ENCODE peak calls at places on chromosome 4, in nine cellular contexts. One of them, this sample, is unnamed.

GRCh38 chr4:163331629-163332360 is 601 bp downstream of the NPY1R start:
- DNase-seq in heart left ventricle: no peak
- DNase-seq in endodermal cell: peak; percentile 80
- DNase-seq in NT2/D1: no peak
- DNase-seq in aorta: peak; percentile 82
- DNase-seq in tibial nerve: no peak
- DNase-seq in fibroblast of lung: peak; percentile 32
- DNase-seq in GM23248: peak; percentile 41
- DNase-seq in AG04450: no peak
- DNase-seq in this sample: peak; percentile 17

GRCh38 chr4:23567338-23567737 is 322.5 kb downstream of the PPARGC1A start:
- DNase-seq in heart left ventricle: no peak
- DNase-seq in endodermal cell: no peak
- DNase-seq in NT2/D1: no peak
- DNase-seq in aorta: no peak
- DNase-seq in tibial nerve: no peak
- DNase-seq in fibroblast of lung: no peak
- DNase-seq in GM23248: no peak
- DNase-seq in AG04450: no peak
- DNase-seq in this sample: no peak

GRCh38 chr4:55926610-55927009 is 22.1 kb upstream of the CEP135 start:
- DNase-seq in heart left ventricle: no peak
- DNase-seq in endodermal cell: no peak
- DNase-seq in NT2/D1: peak; percentile 25
- DNase-seq in aorta: no peak
- DNase-seq in tibial nerve: no peak
- DNase-seq in fibroblast of lung: no peak
- DNase-seq in GM23248: no peak
- DNase-seq in AG04450: no peak
- DNase-seq in this sample: no peak

GRCh38 chr4:144948009-144948408 is 150.0 kb downstream of the ANAPC10 start:
- DNase-seq in heart left ventricle: no peak
- DNase-seq in endodermal cell: peak; percentile 69
- DNase-seq in NT2/D1: no peak
- DNase-seq in aorta: no peak
- DNase-seq in tibial nerve: no peak
- DNase-seq in fibroblast of lung: peak; percentile 36
- DNase-seq in GM23248: no peak
- DNase-seq in AG04450: no peak
- DNase-seq in this sample: no peak

GRCh38 chr4:125317526-125317880 is 2.7 kb downstream of the FAT4 start:
- DNase-seq in heart left ventricle: peak; percentile 35
- DNase-seq in endodermal cell: peak; percentile 88
- DNase-seq in NT2/D1: no peak
- DNase-seq in aorta: peak; percentile 85
- DNase-seq in tibial nerve: peak; percentile 25
- DNase-seq in fibroblast of lung: peak; percentile 55
- DNase-seq in GM23248: peak; percentile 78
- DNase-seq in AG04450: no peak
- DNase-seq in this sample: peak; percentile 41

GRCh38 chr4:71209161-71209560 is 129.7 kb upstream of the SLC4A4 start:
- DNase-seq in heart left ventricle: no peak
- DNase-seq in endodermal cell: no peak
- DNase-seq in NT2/D1: no peak
- DNase-seq in aorta: no peak
- DNase-seq in tibial nerve: no peak
- DNase-seq in fibroblast of lung: peak; percentile 91
- DNase-seq in GM23248: peak; percentile 89
- DNase-seq in AG04450: no peak
- DNase-seq in this sample: no peak

GRCh38 chr4:150794706-150795105 is 212.8 kb downstream of the MAB21L2 start:
- DNase-seq in heart left ventricle: no peak
- DNase-seq in endodermal cell: no peak
- DNase-seq in NT2/D1: no peak
- DNase-seq in aorta: no peak
- DNase-seq in tibial nerve: no peak
- DNase-seq in fibroblast of lung: peak; percentile 78
- DNase-seq in GM23248: no peak
- DNase-seq in AG04450: no peak
- DNase-seq in this sample: no peak

GRCh38 chr4:55258152-55258863 is 87.7 kb upstream of the SRD5A3 start:
- DNase-seq in heart left ventricle: no peak
- DNase-seq in endodermal cell: no peak
- DNase-seq in NT2/D1: no peak
- DNase-seq in aorta: no peak
- DNase-seq in tibial nerve: no peak
- DNase-seq in fibroblast of lung: peak; percentile 9
- DNase-seq in GM23248: no peak
- DNase-seq in AG04450: no peak
- DNase-seq in this sample: no peak

GRCh38 chr4:142091085-142091513 is 454.7 kb downstream of the IL15 start:
- DNase-seq in heart left ventricle: peak; percentile 12
- DNase-seq in endodermal cell: no peak
- DNase-seq in NT2/D1: no peak
- DNase-seq in aorta: no peak
- DNase-seq in tibial nerve: no peak
- DNase-seq in fibroblast of lung: peak; percentile 99
- DNase-seq in GM23248: peak; percentile 98
- DNase-seq in AG04450: peak; percentile 78
- DNase-seq in this sample: no peak

GRCh38 chr4:114005569-114006442 is 26.4 kb upstream of the ARSJ start:
- DNase-seq in heart left ventricle: no peak
- DNase-seq in endodermal cell: no peak
- DNase-seq in NT2/D1: no peak
- DNase-seq in aorta: no peak
- DNase-seq in tibial nerve: no peak
- DNase-seq in fibroblast of lung: peak; percentile 94
- DNase-seq in GM23248: peak; percentile 84
- DNase-seq in AG04450: peak; percentile 30
- DNase-seq in this sample: no peak

GRCh38 chr4:55396305-55397023 is 707 bp downstream of the TMEM165 start:
- DNase-seq in heart left ventricle: peak; percentile 63
- DNase-seq in endodermal cell: peak; percentile 79
- DNase-seq in NT2/D1: peak; percentile 27
- DNase-seq in aorta: peak; percentile 84
- DNase-seq in tibial nerve: no peak
- DNase-seq in fibroblast of lung: peak; percentile 43
- DNase-seq in GM23248: peak; percentile 73
- DNase-seq in AG04450: no peak
- DNase-seq in this sample: peak; percentile 59

GRCh38 chr4:163495900-163496299 is 1.4 kb downstream of the TMA16 start:
- DNase-seq in heart left ventricle: no peak
- DNase-seq in endodermal cell: no peak
- DNase-seq in NT2/D1: no peak
- DNase-seq in aorta: no peak
- DNase-seq in tibial nerve: no peak
- DNase-seq in fibroblast of lung: no peak
- DNase-seq in GM23248: no peak
- DNase-seq in AG04450: no peak
- DNase-seq in this sample: no peak

GRCh38 chr4:153393397-153393796 is 48.9 kb downstream of the MND1 start:
- DNase-seq in heart left ventricle: no peak
- DNase-seq in endodermal cell: no peak
- DNase-seq in NT2/D1: no peak
- DNase-seq in aorta: peak; percentile 80
- DNase-seq in tibial nerve: no peak
- DNase-seq in fibroblast of lung: peak; percentile 78
- DNase-seq in GM23248: peak; percentile 83
- DNase-seq in AG04450: peak; percentile 50
- DNase-seq in this sample: no peak

GRCh38 chr4:139978692-139979091 is 175.3 kb downstream of the MAML3 start:
- DNase-seq in heart left ventricle: no peak
- DNase-seq in endodermal cell: no peak
- DNase-seq in NT2/D1: no peak
- DNase-seq in aorta: no peak
- DNase-seq in tibial nerve: no peak
- DNase-seq in fibroblast of lung: no peak
- DNase-seq in GM23248: no peak
- DNase-seq in AG04450: no peak
- DNase-seq in this sample: no peak

GRCh38 chr4:85147481-85148076 is 181.1 kb upstream of the WDFY3 start:
- DNase-seq in heart left ventricle: peak; percentile 59
- DNase-seq in endodermal cell: peak; percentile 65
- DNase-seq in NT2/D1: no peak
- DNase-seq in aorta: no peak
- DNase-seq in tibial nerve: peak; percentile 47
- DNase-seq in fibroblast of lung: peak; percentile 56
- DNase-seq in GM23248: peak; percentile 78
- DNase-seq in AG04450: peak; percentile 6
- DNase-seq in this sample: peak; percentile 38

GRCh38 chr4:67198757-67199156 is 346.5 kb downstream of the CENPC start:
- DNase-seq in heart left ventricle: no peak
- DNase-seq in endodermal cell: no peak
- DNase-seq in NT2/D1: no peak
- DNase-seq in aorta: no peak
- DNase-seq in tibial nerve: no peak
- DNase-seq in fibroblast of lung: peak; percentile 61
- DNase-seq in GM23248: peak; percentile 2
- DNase-seq in AG04450: no peak
- DNase-seq in this sample: no peak

GRCh38 chr4:85514783-85515182 is 39.8 kb downstream of the ARHGAP24 start:
- DNase-seq in heart left ventricle: no peak
- DNase-seq in endodermal cell: no peak
- DNase-seq in NT2/D1: no peak
- DNase-seq in aorta: no peak
- DNase-seq in tibial nerve: no peak
- DNase-seq in fibroblast of lung: no peak
- DNase-seq in GM23248: no peak
- DNase-seq in AG04450: no peak
- DNase-seq in this sample: no peak

GRCh38 chr4:41751325-41752061 is 3.0 kb upstream of the PHOX2B start:
- DNase-seq in heart left ventricle: no peak
- DNase-seq in endodermal cell: peak; percentile 72
- DNase-seq in NT2/D1: no peak
- DNase-seq in aorta: no peak
- DNase-seq in tibial nerve: no peak
- DNase-seq in fibroblast of lung: no peak
- DNase-seq in GM23248: no peak
- DNase-seq in AG04450: no peak
- DNase-seq in this sample: no peak

GRCh38 chr4:41749650-41750049 is 1.1 kb upstream of the PHOX2B start:
- DNase-seq in heart left ventricle: no peak
- DNase-seq in endodermal cell: peak; percentile 55
- DNase-seq in NT2/D1: no peak
- DNase-seq in aorta: no peak
- DNase-seq in tibial nerve: no peak
- DNase-seq in fibroblast of lung: no peak
- DNase-seq in GM23248: no peak
- DNase-seq in AG04450: no peak
- DNase-seq in this sample: no peak

GRCh38 chr4:41752081-41752836 is 3.7 kb upstream of the PHOX2B start:
- DNase-seq in heart left ventricle: no peak
- DNase-seq in endodermal cell: no peak
- DNase-seq in NT2/D1: no peak
- DNase-seq in aorta: no peak
- DNase-seq in tibial nerve: no peak
- DNase-seq in fibroblast of lung: no peak
- DNase-seq in GM23248: no peak
- DNase-seq in AG04450: no peak
- DNase-seq in this sample: no peak

GRCh38 chr4:41750158-41750623 is 1.7 kb upstream of the PHOX2B start:
- DNase-seq in heart left ventricle: no peak
- DNase-seq in endodermal cell: peak; percentile 55
- DNase-seq in NT2/D1: no peak
- DNase-seq in aorta: no peak
- DNase-seq in tibial nerve: no peak
- DNase-seq in fibroblast of lung: no peak
- DNase-seq in GM23248: no peak
- DNase-seq in AG04450: no peak
- DNase-seq in this sample: no peak

DNA sequence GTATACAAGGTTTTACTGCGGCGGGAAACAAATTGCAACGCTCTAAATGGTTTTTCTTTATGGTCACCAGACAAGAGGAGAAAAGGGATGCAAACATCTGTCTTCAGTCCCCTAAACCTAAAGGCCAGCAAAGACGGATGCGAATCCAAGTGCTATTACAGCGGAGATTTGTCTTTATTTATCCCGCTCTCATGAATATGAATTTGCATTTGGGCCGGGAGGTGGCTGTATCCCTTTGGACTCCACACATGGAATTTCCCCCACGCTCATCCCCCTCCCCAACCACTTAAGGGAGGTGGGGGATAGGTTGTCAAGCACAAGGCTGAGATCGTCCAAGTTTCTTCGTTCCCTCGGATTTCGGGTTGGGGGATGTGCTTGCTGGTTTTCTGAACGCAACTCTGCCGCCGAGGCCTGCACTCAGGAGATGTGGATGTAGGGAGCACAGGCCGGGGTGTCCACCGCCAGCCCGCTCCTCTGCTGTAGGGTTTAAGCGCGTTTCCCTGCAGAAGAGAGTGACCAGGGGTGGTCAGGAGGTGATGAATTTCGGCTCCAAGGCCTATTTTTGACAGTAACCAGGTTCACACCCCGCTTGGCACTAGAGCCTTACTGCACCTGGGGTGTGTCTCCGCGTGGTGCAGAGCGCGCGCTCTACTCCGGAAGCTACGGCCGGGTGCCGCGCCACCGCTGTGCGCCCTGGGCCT is 2.2 kb upstream of the PHOX2B start:
- DNase-seq in heart left ventricle: no peak
- DNase-seq in endodermal cell: peak; percentile 80
- DNase-seq in NT2/D1: no peak
- DNase-seq in aorta: no peak
- DNase-seq in tibial nerve: no peak
- DNase-seq in fibroblast of lung: no peak
- DNase-seq in GM23248: no peak
- DNase-seq in AG04450: no peak
- DNase-seq in this sample: no peak
- H3K27me3 ChIP-seq in heart left ventricle: peaks cover 99% of the 10 kb centered on the region
- H3K27me3 ChIP-seq in endodermal cell: peaks cover 99% of the 10 kb centered on the region
- H3K27me3 ChIP-seq in NT2/D1: peaks cover 98% of the 10 kb centered on the region
- H3K27me3 ChIP-seq in aorta: no peaks in the 10 kb centered on the region
- H3K27me3 ChIP-seq in tibial nerve: peaks cover 99% of the 10 kb centered on the region
- H3K27me3 ChIP-seq in fibroblast of lung: peaks cover 68% of the 10 kb centered on the region
- H3K27me3 ChIP-seq in GM23248: peaks cover 76% of the 10 kb centered on the region
- H3K27me3 ChIP-seq in AG04450: peaks cover 85% of the 10 kb centered on the region
- H3K27me3 ChIP-seq in this sample: peaks cover 100% of the 10 kb centered on the region

GRCh38 chr4:79723507-79723906 is 315.5 kb upstream of the GK2 start:
- DNase-seq in heart left ventricle: no peak
- DNase-seq in endodermal cell: peak; percentile 51
- DNase-seq in NT2/D1: no peak
- DNase-seq in aorta: peak; percentile 42
- DNase-seq in tibial nerve: no peak
- DNase-seq in fibroblast of lung: no peak
- DNase-seq in GM23248: no peak
- DNase-seq in AG04450: no peak
- DNase-seq in this sample: no peak
- H3K27me3 ChIP-seq in heart left ventricle: no peaks in the 10 kb centered on the region
- H3K27me3 ChIP-seq in endodermal cell: no peaks in the 10 kb centered on the region
- H3K27me3 ChIP-seq in NT2/D1: no peaks in the 10 kb centered on the region
- H3K27me3 ChIP-seq in aorta: no peaks in the 10 kb centered on the region
- H3K27me3 ChIP-seq in tibial nerve: no peaks in the 10 kb centered on the region
- H3K27me3 ChIP-seq in fibroblast of lung: no peaks in the 10 kb centered on the region
- H3K27me3 ChIP-seq in GM23248: no peaks in the 10 kb centered on the region
- H3K27me3 ChIP-seq in AG04450: no peaks in the 10 kb centered on the region
- H3K27me3 ChIP-seq in this sample: no peaks in the 10 kb centered on the region

GRCh38 chr4:8123389-8123788 is 35.2 kb downstream of the ABLIM2 start:
- DNase-seq in heart left ventricle: peak; percentile 60
- DNase-seq in endodermal cell: no peak
- DNase-seq in NT2/D1: no peak
- DNase-seq in aorta: no peak
- DNase-seq in tibial nerve: no peak
- DNase-seq in fibroblast of lung: peak; percentile 39
- DNase-seq in GM23248: no peak
- DNase-seq in AG04450: no peak
- DNase-seq in this sample: peak; percentile 53
- H3K27me3 ChIP-seq in heart left ventricle: no peaks in the 10 kb centered on the region
- H3K27me3 ChIP-seq in endodermal cell: no peaks in the 10 kb centered on the region
- H3K27me3 ChIP-seq in NT2/D1: no peaks in the 10 kb centered on the region
- H3K27me3 ChIP-seq in aorta: no peaks in the 10 kb centered on the region
- H3K27me3 ChIP-seq in tibial nerve: no peaks in the 10 kb centered on the region
- H3K27me3 ChIP-seq in fibroblast of lung: no peaks in the 10 kb centered on the region
- H3K27me3 ChIP-seq in GM23248: peaks cover 23% of the 10 kb centered on the region
- H3K27me3 ChIP-seq in AG04450: peaks cover 19% of the 10 kb centered on the region
- H3K27me3 ChIP-seq in this sample: no peaks in the 10 kb centered on the region

GRCh38 chr4:186725422-186726149 is 1.9 kb upstream of the FAT1 start:
- DNase-seq in heart left ventricle: peak; percentile 78
- DNase-seq in endodermal cell: peak; percentile 88
- DNase-seq in NT2/D1: no peak
- DNase-seq in aorta: peak; percentile 93
- DNase-seq in tibial nerve: peak; percentile 72
- DNase-seq in fibroblast of lung: peak; percentile 87
- DNase-seq in GM23248: peak; percentile 93
- DNase-seq in AG04450: peak; percentile 70
- DNase-seq in this sample: peak; percentile 81
- H3K27me3 ChIP-seq in heart left ventricle: peaks cover 24% of the 10 kb centered on the region
- H3K27me3 ChIP-seq in endodermal cell: no peaks in the 10 kb centered on the region
- H3K27me3 ChIP-seq in NT2/D1: no peaks in the 10 kb centered on the region
- H3K27me3 ChIP-seq in aorta: no peaks in the 10 kb centered on the region
- H3K27me3 ChIP-seq in tibial nerve: no peaks in the 10 kb centered on the region
- H3K27me3 ChIP-seq in fibroblast of lung: no peaks in the 10 kb centered on the region
- H3K27me3 ChIP-seq in GM23248: no peaks in the 10 kb centered on the region
- H3K27me3 ChIP-seq in AG04450: no peaks in the 10 kb centered on the region
- H3K27me3 ChIP-seq in this sample: peaks cover 59% of the 10 kb centered on the region

This sample was measured in left ventricle myocardium inferior.